ENCODE peak calls at places on chromosomes 13 and 19, in ten cellular contexts. S is stomach; C is right atrium auricular region; N is tibial nerve; X is CD4-positive, CD25-positive, alpha-beta regulatory T cell; L is GM23248; H is right lobe of liver; R is effector memory CD4-positive, alpha-beta T cell; V is heart left ventricle; F is astrocyte. B is an unnamed sample.

GRCh38 chr19:3575260-3575741 is 2.6 kb downstream of the HMG20B start:
- DNase-seq in L (no peak), N (no peak), V (no peak), X (no peak), S (peak; percentile 42), C (no peak), F (no peak), H (no peak), R (no peak), B (no peak)

GRCh38 chr13:20969182-20969581 is 66.6 kb upstream of the XPO4 start:
- DNase-seq in L (peak; percentile 82), V (no peak), C (no peak), F (peak; percentile 50), X (no peak), N (no peak), S (no peak), R (no peak), H (no peak), B (no peak)

GRCh38 chr13:105847532-105848295 is 687.7 kb downstream of the EFNB2 start:
- DNase-seq in X (no peak), S (no peak), F (peak; percentile 88), N (no peak), H (no peak), L (no peak), C (no peak), R (no peak), V (no peak), B (no peak)

GRCh38 chr19:18417250-18418033 is 1.8 kb upstream of the SSBP4 start:
- DNase-seq in S (no peak), F (peak; percentile 60), H (peak; percentile 87), X (no peak), R (no peak), N (no peak), V (peak; percentile 90), C (peak; percentile 85), L (peak; percentile 82), B (no peak)

GRCh38 chr19:56348289-56348877 is 33.7 kb upstream of the ZSCAN5A start:
- DNase-seq in H (no peak), S (no peak), C (no peak), F (no peak), R (no peak), X (no peak), V (no peak), L (peak; percentile 39), N (no peak), B (no peak)

GRCh38 chr19:28350673-28351072 is 862.3 kb downstream of the UQCRFS1 start:
- DNase-seq in S (no peak), X (no peak), F (no peak), N (no peak), C (no peak), V (no peak), L (no peak), R (no peak), H (no peak), B (no peak)

GRCh38 chr13:92823059-92823458 is 403.5 kb upstream of the GPC6 start:
- DNase-seq in N (no peak), H (no peak), F (no peak), V (no peak), S (no peak), X (no peak), C (no peak), R (no peak), L (no peak), B (no peak)

GRCh38 chr13:98004107-98004506 is 50.6 kb downstream of the IPO5 start:
- DNase-seq in C (no peak), V (no peak), X (no peak), S (no peak), R (no peak), N (no peak), H (no peak), L (no peak), F (peak; percentile 75), B (no peak)

GRCh38 chr13:102856603-102857002 is 10.8 kb downstream of the ERCC5 start:
- DNase-seq in F (peak; percentile 46), L (peak; percentile 71), S (peak; percentile 48), H (peak; percentile 67), N (no peak), V (peak; percentile 76), R (no peak), X (no peak), C (no peak), B (no peak)

GRCh38 chr19:49157445-49158224 is at the start of gene TRPM4:
- DNase-seq in R (no peak), N (peak; percentile 85), V (peak; percentile 97), H (peak; percentile 88), F (peak; percentile 46), S (peak; percentile 96), C (peak; percentile 93), X (no peak), L (peak; percentile 93), B (no peak)

GRCh38 chr19:57321164-57321563 is 892 bp downstream of the ZNF543 start:
- DNase-seq in N (no peak), V (no peak), R (no peak), X (no peak), F (no peak), C (no peak), L (peak; percentile 18), S (no peak), H (no peak), B (no peak)

GRCh38 chr13:23889598-23890224 is 511 bp upstream of the MIPEP start:
- DNase-seq in S (no peak), X (peak; percentile 4), F (peak; percentile 15), H (no peak), C (no peak), V (no peak), R (no peak), N (no peak), L (peak; percentile 65), B (no peak)

GRCh38 chr19:46813570-46814358 is 25.4 kb upstream of the SLC1A5 start:
- DNase-seq in C (peak; percentile 69), R (no peak), F (peak; percentile 16), L (no peak), V (peak; percentile 68), H (peak; percentile 91), S (peak; percentile 92), X (no peak), N (peak; percentile 81), B (no peak)

GRCh38 chr13:71621152-71622124 is 245.6 kb downstream of the DACH1 start:
- DNase-seq in N (no peak), H (no peak), C (no peak), V (no peak), X (no peak), R (no peak), F (no peak), S (no peak), L (no peak), B (no peak)

GRCh38 chr19:29162694-29163093 is 50.3 kb downstream of the UQCRFS1 start:
- DNase-seq in C (no peak), S (no peak), L (no peak), R (no peak), F (no peak), X (no peak), V (no peak), H (no peak), N (no peak), B (no peak)

GRCh38 chr19:43506629-43507028 is 2.1 kb upstream of the PHLDB3 start:
- DNase-seq in F (no peak), N (no peak), L (no peak), H (no peak), V (no peak), S (no peak), X (no peak), R (no peak), C (no peak), B (no peak)

GRCh38 chr13:63696055-63696454 is 2280.4 kb upstream of the PCDH20 start:
- DNase-seq in V (no peak), C (no peak), H (no peak), R (no peak), X (no peak), N (no peak), L (no peak), S (no peak), F (peak; percentile 62), B (no peak)

GRCh38 chr13:69389899-69390298 is 717.7 kb upstream of the ATXN8OS start:
- DNase-seq in L (no peak), H (no peak), S (no peak), X (no peak), C (no peak), F (no peak), N (no peak), R (no peak), V (no peak), B (no peak)
- H3K4me1 ChIP-seq in L (no peaks in the 10 kb centered on the region), H (no peaks in the 10 kb centered on the region), S (no peaks in the 10 kb centered on the region), X (no peaks in the 10 kb centered on the region), C (no peaks in the 10 kb centered on the region), F (no peaks in the 10 kb centered on the region), N (no peaks in the 10 kb centered on the region), R (no peaks in the 10 kb centered on the region), V (no peaks in the 10 kb centered on the region), B (no peaks in the 10 kb centered on the region)

GRCh38 chr13:79405501-79405830 is 589 bp downstream of the RBM26 start:
- DNase-seq in L (peak; percentile 75), F (no peak), X (no peak), N (peak; percentile 9), H (no peak), V (no peak), R (no peak), C (no peak), S (no peak), B (no peak)

GRCh38 chr13:79406597-79406908 is 498 bp upstream of the RBM26 start:
- DNase-seq in V (no peak), F (no peak), H (no peak), X (no peak), C (no peak), R (no peak), N (no peak), S (no peak), L (no peak), B (peak; percentile 62)

GRCh38 chr13:79405831-79406596 is at the start of gene RBM26:
- DNase-seq in X (peak; percentile 95), S (peak; percentile 94), V (peak; percentile 95), H (peak; percentile 91), N (peak; percentile 96), C (peak; percentile 91), L (peak; percentile 92), F (peak; percentile 82), R (peak; percentile 91), B (peak; percentile 94)

GRCh38 chr13:79409828-79410227 is 3.8 kb upstream of the RBM26 start:
- DNase-seq in C (no peak), R (no peak), F (no peak), S (no peak), X (no peak), N (no peak), L (no peak), V (no peak), H (no peak), B (no peak)

GRCh38 chr13:79407349-79407979 is 1.4 kb upstream of the RBM26 start:
- DNase-seq in V (no peak), F (no peak), R (no peak), H (no peak), L (no peak), N (no peak), S (no peak), C (no peak), X (no peak), B (no peak)
- H3K4me3 ChIP-seq in V (no peak overlapping the region), F (no peak overlapping the region), R (no peak overlapping the region), H (no peak overlapping the region), L (peak overlapping the region; percentile 91), N (no peak overlapping the region), S (peak overlapping the region; percentile 100), C (no peak overlapping the region), X (peak overlapping the region; percentile 88), B (no peak overlapping the region)

GRCh38 chr19:10737680-10738079 is 19.8 kb downstream of the DNM2 start:
- DNase-seq in V (no peak), H (no peak), F (no peak), L (no peak), C (no peak), R (no peak), X (no peak), N (no peak), S (no peak), B (no peak)
- H3K27ac ChIP-seq in V (no peak overlapping the region), H (no peak overlapping the region), F (no peak overlapping the region), L (no peak overlapping the region), C (no peak overlapping the region), R (no peak overlapping the region), X (no peak overlapping the region), N (peak overlapping the region; percentile 64), S (peak overlapping the region; percentile 91), B (no peak overlapping the region)

GRCh38 chr19:45163751-45164150 is 3.0 kb upstream of the NKPD1 start:
- DNase-seq in L (no peak), H (no peak), C (no peak), F (no peak), V (no peak), X (no peak), R (no peak), N (no peak), S (no peak), B (no peak)
- H3K4me1 ChIP-seq in L (peaks cover 4% of the 10 kb centered on the region), H (no peaks in the 10 kb centered on the region), C (peaks cover 29% of the 10 kb centered on the region), F (peaks cover 7% of the 10 kb centered on the region), V (no peaks in the 10 kb centered on the region), X (peaks cover 17% of the 10 kb centered on the region), R (peaks cover 23% of the 10 kb centered on the region), N (peaks cover 20% of the 10 kb centered on the region), S (peaks cover 32% of the 10 kb centered on the region), B (peaks cover 26% of the 10 kb centered on the region)